ENCODE peak calls at places on chromosomes 12 and 14, in six cellular contexts. F is osteoblast; V is nephron progenitor cell; B is astrocyte of the spinal cord; A is HS-27A; R is stimulated activated CD8-positive, alpha-beta memory T cell treated with anti-CD3 and anti-CD28 coated beads, Interleukin-4, amount 100 ng/mL, for 1 hour. K is an unnamed sample.

GRCh38 chr14:52862652-52863338 is 71.4 kb upstream of the GNPNAT1 start:
- DNase-seq in A (no peak), R (no peak), F (peak), B (peak), V (no peak), K (no peak)

GRCh38 chr12:120115692-120116442 is 686 bp downstream of the RAB35 start:
- DNase-seq in V (no peak), R (no peak), A (no peak), B (peak), F (peak), K (no peak)

GRCh38 chr12:124972211-124972610 is 16.7 kb downstream of the DHX37 start:
- DNase-seq in V (no peak), F (peak), B (no peak), A (no peak), R (no peak), K (no peak)

GRCh38 chr12:92234533-92234932 is 88.9 kb upstream of the BTG1 start:
- DNase-seq in F (peak), V (no peak), B (peak), A (no peak), R (no peak), K (no peak)

GRCh38 chr14:90298230-90298629 is 33.5 kb downstream of the NRDE2 start:
- DNase-seq in F (no peak), V (no peak), R (no peak), A (no peak), B (no peak), K (no peak)

GRCh38 chr14:89349196-89350008 is 67.6 kb downstream of the FOXN3 start:
- DNase-seq in B (peak), F (peak), V (peak), A (no peak), R (no peak), K (no peak)

GRCh38 chr12:95201056-95201670 is 16.1 kb downstream of the FGD6 start:
- DNase-seq in A (no peak), R (no peak), V (no peak), B (no peak), F (no peak), K (no peak)

GRCh38 chr14:77212933-77213656 is 31.5 kb downstream of the TMEM63C start:
- DNase-seq in A (no peak), B (peak), V (peak), F (no peak), R (no peak), K (no peak)

GRCh38 chr12:31736472-31736871 is 7.7 kb upstream of the AMN1 start:
- DNase-seq in R (peak), V (no peak), A (peak), B (peak), F (peak), K (no peak)

GRCh38 chr12:28313631-28314030 is 123.4 kb downstream of the CCDC91 start:
- DNase-seq in F (peak), R (no peak), A (peak), V (no peak), B (peak), K (no peak)

GRCh38 chr12:53944907-53945847 is 6.5 kb downstream of the HOXC13 start:
- DNase-seq in A (no peak), F (peak), R (no peak), B (no peak), V (no peak), K (no peak)

GRCh38 chr14:76615331-76615730 is 145.9 kb upstream of the VASH1 start:
- DNase-seq in R (no peak), B (no peak), F (no peak), V (no peak), A (no peak), K (no peak)

GRCh38 chr12:56941299-56942017 is 7.2 kb upstream of the SDR9C7 start:
- DNase-seq in F (peak), V (no peak), R (no peak), B (peak), A (peak), K (no peak)

GRCh38 chr12:28108599-28108998 is 81.7 kb upstream of the CCDC91 start:
- DNase-seq in V (no peak), F (peak), R (no peak), B (peak), A (no peak), K (no peak)

GRCh38 chr14:65075628-65076325 is 26.5 kb downstream of the MAX start:
- DNase-seq in R (no peak), B (no peak), V (no peak), F (no peak), A (no peak), K (no peak)

GRCh38 chr12:129847063-129847462 is 56.8 kb downstream of the TMEM132D start:
- DNase-seq in V (no peak), F (no peak), A (no peak), B (no peak), R (no peak), K (no peak)

GRCh38 chr14:93234798-93235197 is 27.7 kb downstream of the UBR7 start:
- DNase-seq in F (peak), A (no peak), V (no peak), R (no peak), B (peak), K (no peak)

GRCh38 chr14:26598672-26599131 is 869 bp upstream of the NOVA1 start:
- DNase-seq in V (peak), B (no peak), F (no peak), R (no peak), A (no peak), K (no peak)

GRCh38 chr12:20627001-20627588 is 68.0 kb upstream of the SLCO1C1 start:
- DNase-seq in V (no peak), F (no peak), A (no peak), B (no peak), R (no peak), K (no peak)

GRCh38 chr14:60002819-60003492 is 83.0 kb downstream of the LRRC9 start:
- DNase-seq in V (no peak), F (no peak), B (no peak), A (no peak), R (no peak), K (no peak)

GRCh38 chr12:6062427-6063378 is 61.8 kb downstream of the VWF start:
- DNase-seq in V (peak), B (peak), F (peak), A (no peak), R (peak), K (peak)

GRCh38 chr12:121845699-121846098 is 13.0 kb downstream of the HPD start:
- DNase-seq in A (no peak), R (no peak), V (no peak), F (peak), B (no peak), K (no peak)

GRCh38 chr12:59736359-59736758 is 140.5 kb downstream of the SLC16A7 start:
- DNase-seq in B (no peak), R (no peak), F (no peak), A (no peak), V (no peak), K (no peak)

K was measured in NCI-H1048.